ENCODE peak calls at places on chromosome 7, in ten cellular contexts. C is kidney, T is posterior vena cava, P is head of caudate nucleus, L is KBM-7, Y is HFF-Myc, V is astrocyte, F is GM20000, K is breast epithelium, N is transverse colon. E is an unnamed sample.

GRCh38 chr7:27364344-27364758 is 121.7 kb downstream of the EVX1 start:
- DNase-seq in Y (no peak), C (no peak), P (peak; percentile 37), N (peak; percentile 44), K (peak; percentile 26), L (no peak), V (peak; percentile 34), F (no peak), T (peak; percentile 84), E (peak; percentile 48)

GRCh38 chr7:111089822-111090426 is 1.0 kb upstream of the LRRN3 start:
- DNase-seq in K (no peak), N (no peak), F (peak; percentile 26), L (peak; percentile 76), T (no peak), Y (no peak), P (no peak), C (no peak), V (no peak), E (no peak)

GRCh38 chr7:15417341-15417988 is 144.3 kb downstream of the AGMO start:
- DNase-seq in C (no peak), P (no peak), L (no peak), V (no peak), K (no peak), Y (no peak), F (no peak), N (no peak), T (no peak), E (no peak)

GRCh38 chr7:6170571-6171531 is 101.6 kb downstream of the CYTH3 start:
- DNase-seq in P (no peak), F (no peak), C (no peak), L (no peak), T (no peak), V (no peak), Y (no peak), K (no peak), N (no peak), E (no peak)

GRCh38 chr7:142733271-142733670 is 16.0 kb upstream of the PRSS1 start:
- DNase-seq in K (no peak), N (no peak), P (no peak), C (no peak), T (no peak), V (no peak), F (no peak), L (no peak), Y (no peak), E (no peak)

GRCh38 chr7:68865351-68865885 is 732.9 kb upstream of the AUTS2 start:
- DNase-seq in F (no peak), Y (no peak), N (no peak), C (no peak), V (peak; percentile 55), P (no peak), K (no peak), T (no peak), L (no peak), E (no peak)

GRCh38 chr7:2005746-2006145 is 227.0 kb downstream of the MAD1L1 start:
- DNase-seq in C (peak; percentile 44), V (no peak), L (no peak), K (no peak), N (peak; percentile 6), P (no peak), Y (no peak), T (peak; percentile 45), F (no peak), E (no peak)

GRCh38 chr7:5314864-5315263 is 32.1 kb downstream of the SLC29A4 start:
- DNase-seq in T (no peak), L (no peak), N (no peak), Y (no peak), C (no peak), F (no peak), K (no peak), V (no peak), P (no peak), E (no peak)

GRCh38 chr7:35495377-35495776 is 199.6 kb downstream of the HERPUD2 start:
- DNase-seq in L (no peak), K (no peak), F (no peak), Y (no peak), N (no peak), V (no peak), C (no peak), P (no peak), T (no peak), E (no peak)

GRCh38 chr7:157561816-157562410 is 225.1 kb downstream of the DNAJB6 start:
- DNase-seq in V (no peak), K (no peak), L (no peak), N (no peak), P (no peak), C (peak; percentile 41), Y (no peak), F (no peak), T (peak; percentile 55), E (no peak)

GRCh38 chr7:139562972-139563565 is 39.6 kb downstream of the CLEC2L start:
- DNase-seq in N (no peak), T (no peak), P (no peak), L (no peak), Y (no peak), V (no peak), C (peak; percentile 53), F (no peak), K (no peak), E (no peak)

GRCh38 chr7:20005081-20005480 is 212.1 kb downstream of the MACC1 start:
- DNase-seq in N (no peak), V (no peak), Y (no peak), T (no peak), P (no peak), C (no peak), F (no peak), K (no peak), L (no peak), E (no peak)

GRCh38 chr7:127937066-127937680 is 94.1 kb downstream of the LRRC4 start:
- DNase-seq in P (no peak), Y (no peak), V (no peak), T (no peak), C (no peak), N (no peak), K (no peak), L (no peak), F (no peak), E (no peak)

GRCh38 chr7:131371411-131371810 is 43.7 kb downstream of the MKLN1 start:
- DNase-seq in C (no peak), L (no peak), F (no peak), K (no peak), N (no peak), V (no peak), T (no peak), P (no peak), Y (no peak), E (no peak)

GRCh38 chr7:100689230-100690135 is 4.6 kb downstream of the GIGYF1 start:
- DNase-seq in L (no peak), C (peak; percentile 72), P (no peak), F (peak; percentile 32), K (no peak), Y (no peak), V (no peak), N (no peak), T (no peak), E (no peak)

GRCh38 chr7:28573751-28574295 is 161.5 kb downstream of the CREB5 start:
- DNase-seq in V (peak; percentile 91), N (no peak), P (no peak), Y (no peak), T (no peak), F (no peak), C (no peak), L (no peak), K (no peak), E (no peak)

GRCh38 chr7:191105-192034 is 1.0 kb upstream of the FAM20C start:
- DNase-seq in T (no peak), C (peak; percentile 77), F (no peak), L (peak; percentile 42), N (no peak), P (no peak), K (no peak), Y (peak; percentile 74), V (peak; percentile 93), E (no peak)

GRCh38 chr7:46157931-46158330 is 236.9 kb upstream of the IGFBP3 start:
- DNase-seq in C (no peak), Y (no peak), L (no peak), V (no peak), T (no peak), P (no peak), K (no peak), N (no peak), F (no peak), E (no peak)

GRCh38 chr7:9091282-9091681 is 657.9 kb downstream of the NXPH1 start:
- DNase-seq in T (no peak), L (peak; percentile 34), P (no peak), N (no peak), V (no peak), C (no peak), F (no peak), K (no peak), Y (no peak), E (no peak)

GRCh38 chr7:110224643-110225042 is 866.3 kb upstream of the LRRN3 start:
- DNase-seq in V (peak; percentile 4), L (no peak), N (no peak), Y (no peak), P (no peak), K (no peak), C (no peak), F (no peak), T (no peak), E (no peak)

GRCh38 chr7:467393-467828 is 52.2 kb downstream of the PDGFA start:
- DNase-seq in L (no peak), V (no peak), F (no peak), Y (no peak), P (no peak), T (peak; percentile 14), K (peak; percentile 4), N (no peak), C (peak; percentile 37), E (no peak)

GRCh38 chr7:139332960-139333359 is 8.2 kb upstream of the FMC1 start:
- DNase-seq in L (no peak), K (no peak), V (no peak), Y (no peak), P (no peak), N (no peak), C (no peak), T (no peak), F (no peak), E (no peak)

GRCh38 chr7:1848911-1849311 is 178.8 kb downstream of the ELFN1 start:
- DNase-seq in T (peak; percentile 66), K (no peak), P (no peak), Y (no peak), V (no peak), F (no peak), C (peak; percentile 32), N (no peak), L (no peak), E (no peak)

GRCh38 chr7:116942503-116942902 is 10.8 kb upstream of the ST7 start:
- DNase-seq in Y (no peak), N (no peak), K (no peak), L (no peak), F (no peak), T (no peak), V (no peak), C (no peak), P (no peak), E (no peak)

E was measured in tibial nerve.